ENCODE peak calls at places on chromosome 13, in six cellular contexts. H is lower leg skin, F is astrocyte, N is AG10803, T is cardiac fibroblast, G is foreskin fibroblast. I is an unnamed sample.

GRCh38 chr13:70729369-70729768 is 621.1 kb upstream of the KLHL1 start:
- DNase-seq in H (no peak), F (no peak), N (no peak), T (no peak), G (no peak), I (no peak)

GRCh38 chr13:27997904-27998522 is 9.5 kb upstream of the URAD start:
- DNase-seq in H (peak), F (no peak), N (peak), T (peak), G (peak), I (peak)

GRCh38 chr13:44231786-44232516 is 141.7 kb upstream of the SERP2 start:
- DNase-seq in H (peak), F (peak), N (peak), T (peak), G (peak), I (no peak)

GRCh38 chr13:44934724-44935123 is 54.5 kb downstream of the NUFIP1 start:
- DNase-seq in H (no peak), F (peak), N (peak), T (peak), G (peak), I (no peak)

GRCh38 chr13:23512762-23513395 is 57.3 kb upstream of the TNFRSF19 start:
- DNase-seq in H (no peak), F (no peak), N (no peak), T (no peak), G (no peak), I (no peak)

GRCh38 chr13:109725995-109726637 is 60.3 kb downstream of the IRS2 start:
- DNase-seq in H (no peak), F (no peak), N (no peak), T (no peak), G (no peak), I (no peak)

GRCh38 chr13:96072392-96072791 is 17.5 kb upstream of the HS6ST3 start:
- DNase-seq in H (no peak), F (no peak), N (no peak), T (no peak), G (no peak), I (no peak)

GRCh38 chr13:108769213-108770070 is 140.0 kb downstream of the MYO16 start:
- DNase-seq in H (no peak), F (peak), N (no peak), T (no peak), G (no peak), I (no peak)

GRCh38 chr13:105817011-105817410 is 718.5 kb downstream of the EFNB2 start:
- DNase-seq in H (no peak), F (no peak), N (no peak), T (no peak), G (no peak), I (no peak)

GRCh38 chr13:100300708-100301107 is 211.8 kb downstream of the PCCA start:
- DNase-seq in H (no peak), F (no peak), N (no peak), T (no peak), G (no peak), I (no peak)

GRCh38 chr13:53782400-53783030 is 753.9 kb downstream of the OLFM4 start:
- DNase-seq in H (no peak), F (peak), N (peak), T (peak), G (peak), I (peak)

GRCh38 chr13:113141591-113141950 is 16.9 kb upstream of the PROZ start:
- DNase-seq in H (peak), F (no peak), N (no peak), T (no peak), G (no peak), I (no peak)

GRCh38 chr13:93765056-93765455 is 538.4 kb downstream of the GPC6 start:
- DNase-seq in H (no peak), F (peak), N (no peak), T (no peak), G (no peak), I (no peak)

GRCh38 chr13:40776232-40776631 is 5.2 kb upstream of the MRPS31 start:
- DNase-seq in H (no peak), F (no peak), N (no peak), T (no peak), G (no peak), I (no peak)

GRCh38 chr13:40776681-40777165 is 5.7 kb upstream of the MRPS31 start:
- DNase-seq in H (no peak), F (peak), N (peak), T (peak), G (no peak), I (no peak)

GRCh38 chr13:40779049-40779448 is 8.1 kb upstream of the MRPS31 start:
- DNase-seq in H (no peak), F (no peak), N (no peak), T (no peak), G (no peak), I (no peak)

GRCh38 chr13:40777957-40778235 is 6.9 kb upstream of the MRPS31 start:
- DNase-seq in H (no peak), F (no peak), N (no peak), T (no peak), G (no peak), I (no peak)

GRCh38 chr13:40777166-40777956 is 6.4 kb upstream of the MRPS31 start:
- DNase-seq in H (no peak), F (peak), N (peak), T (peak), G (no peak), I (peak)
- TF ChIP-seq CTCF in H (no peak), F (peak), N (peak), T (peak), G (peak), I (peak)

GRCh38 chr13:35966024-35966423 is 165.2 kb downstream of the DCLK1 start:
- DNase-seq in H (no peak), F (no peak), N (peak), T (no peak), G (no peak), I (no peak)

GRCh38 chr13:35961461-35962220 is 169.5 kb downstream of the DCLK1 start:
- DNase-seq in H (no peak), F (no peak), N (peak), T (no peak), G (no peak), I (no peak)

GRCh38 chr13:35964764-35965163 is 166.4 kb downstream of the DCLK1 start:
- DNase-seq in H (no peak), F (no peak), N (peak), T (peak), G (peak), I (no peak)

GRCh38 chr13:35963982-35964665 is 167.1 kb downstream of the DCLK1 start:
- DNase-seq in H (no peak), F (no peak), N (no peak), T (no peak), G (no peak), I (no peak)

GRCh38 chr13:35965226-35965927 is 165.8 kb downstream of the DCLK1 start:
- DNase-seq in H (no peak), F (no peak), N (peak), T (no peak), G (no peak), I (no peak)
- TF ChIP-seq CTCF in H (no peak), F (no peak), N (no peak), T (no peak), G (no peak), I (no peak)

GRCh38 chr13:65881561-65882155 is 1348.5 kb downstream of the PCDH9 start:
- DNase-seq in H (no peak), F (no peak), N (no peak), T (no peak), G (no peak), I (no peak)

GRCh38 chr13:65882810-65883209 is 1347.3 kb downstream of the PCDH9 start:
- DNase-seq in H (no peak), F (no peak), N (no peak), T (no peak), G (no peak), I (no peak)
- TF ChIP-seq CTCF in H (no peak), F (no peak), N (no peak), T (peak), G (peak), I (peak)

DNA sequence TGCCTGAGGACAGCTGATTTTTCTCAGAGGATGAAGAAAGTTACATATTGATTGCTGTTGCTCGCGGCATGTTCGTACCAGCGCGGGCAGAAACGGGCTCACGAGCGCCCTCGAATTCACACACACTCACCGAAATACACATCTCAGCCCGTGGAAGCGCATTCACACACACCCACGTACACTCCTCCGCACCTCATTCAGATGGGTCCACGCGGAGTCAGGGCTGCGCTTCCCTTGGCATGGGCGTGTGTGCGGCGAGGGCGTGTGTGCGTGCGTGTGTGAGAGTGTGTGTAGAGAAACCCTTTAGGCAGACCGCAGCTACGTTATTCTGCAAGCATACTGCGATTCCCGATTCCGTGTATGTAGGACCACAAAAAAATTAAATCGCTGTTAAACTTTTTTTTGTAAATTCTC is 2.1 kb upstream of the PCDH17 start:
- DNase-seq in H (no peak), F (peak), N (no peak), T (peak), G (no peak), I (peak)
- TF ChIP-seq CTCF in H (no peak), F (no peak), N (no peak), T (no peak), G (no peak), I (peak)

DNA sequence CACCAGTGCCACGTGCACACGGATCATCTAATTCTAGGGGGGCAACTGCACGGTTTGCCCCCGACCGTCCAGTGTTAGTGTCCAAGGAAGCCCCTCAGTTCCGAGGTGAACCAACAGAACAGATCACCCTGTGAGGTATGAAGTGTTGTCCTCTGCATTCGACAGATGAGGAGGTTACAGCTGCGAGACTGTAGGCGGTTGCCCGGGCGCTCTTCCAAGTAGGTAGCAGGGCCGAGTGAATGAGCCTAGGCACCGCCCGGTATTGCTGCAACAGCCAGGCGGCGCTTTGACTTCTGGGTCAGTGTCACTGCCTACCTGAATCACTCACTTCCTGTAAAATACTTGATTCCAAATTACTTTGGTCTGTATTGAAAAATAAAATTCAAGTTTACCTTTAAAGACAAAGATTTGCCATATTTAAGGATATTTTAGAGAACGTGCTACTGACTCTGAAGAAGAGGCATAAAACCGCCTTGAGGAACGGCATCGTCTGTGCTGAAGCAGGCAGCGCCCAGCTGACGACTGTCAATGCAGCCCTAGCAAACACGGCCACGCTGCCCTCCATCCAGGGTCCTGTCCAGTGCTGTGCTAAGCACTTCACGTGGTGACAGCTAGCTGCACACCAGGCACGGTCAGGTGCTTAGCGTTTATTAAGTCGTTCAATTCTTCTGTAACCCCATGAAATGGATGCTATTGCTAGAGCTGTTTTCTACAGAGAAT is 19.3 kb upstream of the RASA3 start:
- DNase-seq in H (peak), F (no peak), N (no peak), T (peak), G (no peak), I (no peak)
- TF ChIP-seq CTCF in H (no peak), F (no peak), N (no peak), T (no peak), G (no peak), I (no peak)

DNA sequence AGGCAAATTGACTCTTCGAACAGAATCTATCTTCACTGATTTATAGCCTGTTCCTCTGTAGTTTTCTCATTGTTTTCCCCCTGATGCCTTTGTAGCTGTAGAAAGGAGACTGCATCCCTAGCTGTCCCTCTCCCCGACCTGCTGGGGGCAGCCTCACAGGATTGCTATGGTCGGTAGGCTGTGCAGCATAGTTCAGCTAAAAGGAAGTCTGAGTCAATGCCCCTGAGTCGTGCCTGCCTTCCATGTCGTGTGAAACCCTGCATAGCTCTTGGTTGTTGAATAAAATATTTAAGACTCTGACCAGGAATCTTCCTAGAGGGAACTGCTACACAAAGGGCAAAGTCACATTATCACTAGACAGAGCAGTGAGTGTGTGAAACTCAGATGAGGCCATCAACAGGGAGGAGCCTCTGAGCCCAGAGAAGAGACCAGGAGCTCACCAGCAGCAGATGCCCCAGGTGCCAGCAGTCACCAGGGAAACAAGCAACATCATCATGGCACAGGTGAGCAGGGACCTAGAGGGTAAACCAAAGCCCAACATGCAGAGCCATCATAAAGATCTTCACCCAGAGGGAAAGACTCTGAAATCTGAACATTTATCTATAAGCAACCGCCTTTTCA is 108.4 kb upstream of the NBEA start:
- DNase-seq in H (no peak), F (peak), N (peak), T (no peak), G (peak), I (no peak)
- TF ChIP-seq CTCF in H (no peak), F (no peak), N (peak), T (no peak), G (peak), I (no peak)

GRCh38 chr13:91804724-91805123 is 406.3 kb downstream of the GPC5 start:
- DNase-seq in H (no peak), F (no peak), N (no peak), T (no peak), G (no peak), I (no peak)

GRCh38 chr13:91802957-91803356 is 404.5 kb downstream of the GPC5 start:
- DNase-seq in H (no peak), F (no peak), N (no peak), T (no peak), G (no peak), I (no peak)

GRCh38 chr13:91809161-91809560 is 410.7 kb downstream of the GPC5 start:
- DNase-seq in H (no peak), F (no peak), N (no peak), T (no peak), G (no peak), I (no peak)

DNA sequence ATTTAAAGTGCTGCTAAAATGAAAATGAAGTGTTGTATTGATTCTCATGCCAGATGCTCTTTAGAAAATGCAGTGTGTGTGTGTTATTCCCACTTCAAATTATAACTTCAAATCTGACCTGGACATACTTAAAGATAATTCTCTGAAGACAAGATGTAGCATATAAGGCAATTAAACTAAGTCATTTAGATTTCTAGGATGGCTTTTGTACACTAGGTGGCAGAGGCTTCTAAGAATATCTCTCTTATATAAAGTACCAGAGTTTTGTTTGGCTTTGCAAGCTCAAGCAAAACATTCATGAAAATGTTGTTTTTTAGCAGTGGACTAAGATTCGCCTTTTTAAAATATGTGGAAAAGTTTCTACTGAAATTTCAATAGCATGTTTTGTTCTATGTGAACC is 407.2 kb downstream of the GPC5 start:
- DNase-seq in H (no peak), F (no peak), N (no peak), T (no peak), G (no peak), I (no peak)
- TF ChIP-seq CTCF in H (no peak), F (peak), N (no peak), T (no peak), G (no peak), I (peak)